ENCODE peak calls at places on chromosomes 7 and 10, in five cellular contexts. One of them, this sample, is unnamed.

GRCh38 chr7:77759294-77759889 is 38.8 kb downstream of the TMEM60 start:
- DNase-seq in fibroblast of gingiva: peak
- DNase-seq in mesendoderm: peak
- DNase-seq in NCI-H345: peak
- DNase-seq in iris pigment epithelial cell: peak
- DNase-seq in this sample: peak

GRCh38 chr10:86556933-86557649 is 35.5 kb upstream of the WAPL start:
- DNase-seq in mesendoderm: no peak
- DNase-seq in fibroblast of gingiva: no peak
- DNase-seq in NCI-H345: peak
- DNase-seq in iris pigment epithelial cell: no peak
- DNase-seq in this sample: peak

GRCh38 chr7:149459201-149459539 is 1.7 kb downstream of the ZNF777 start:
- DNase-seq in iris pigment epithelial cell: no peak
- DNase-seq in fibroblast of gingiva: no peak
- DNase-seq in NCI-H345: no peak
- DNase-seq in mesendoderm: no peak
- DNase-seq in this sample: no peak

GRCh38 chr7:132488634-132489302 is 87.5 kb downstream of the PLXNA4 start:
- DNase-seq in iris pigment epithelial cell: no peak
- DNase-seq in NCI-H345: no peak
- DNase-seq in mesendoderm: no peak
- DNase-seq in fibroblast of gingiva: no peak
- DNase-seq in this sample: no peak

GRCh38 chr7:261341-262250 is 28.4 kb upstream of the FOXL3 start:
- DNase-seq in iris pigment epithelial cell: no peak
- DNase-seq in NCI-H345: no peak
- DNase-seq in mesendoderm: no peak
- DNase-seq in fibroblast of gingiva: no peak
- DNase-seq in this sample: no peak

GRCh38 chr10:128602183-128602582 is 476.0 kb upstream of the MKI67 start:
- DNase-seq in iris pigment epithelial cell: no peak
- DNase-seq in NCI-H345: no peak
- DNase-seq in mesendoderm: no peak
- DNase-seq in fibroblast of gingiva: no peak
- DNase-seq in this sample: no peak

GRCh38 chr7:67502929-67503328 is 506.3 kb downstream of the TYW1 start:
- DNase-seq in iris pigment epithelial cell: no peak
- DNase-seq in mesendoderm: no peak
- DNase-seq in NCI-H345: no peak
- DNase-seq in fibroblast of gingiva: no peak
- DNase-seq in this sample: no peak

GRCh38 chr10:43931308-43931930 is 282.7 kb upstream of the ZNF32 start:
- DNase-seq in iris pigment epithelial cell: peak
- DNase-seq in mesendoderm: no peak
- DNase-seq in fibroblast of gingiva: peak
- DNase-seq in NCI-H345: no peak
- DNase-seq in this sample: no peak

GRCh38 chr7:131057015-131057518 is 270.6 kb upstream of the MKLN1 start:
- DNase-seq in NCI-H345: no peak
- DNase-seq in iris pigment epithelial cell: peak
- DNase-seq in mesendoderm: no peak
- DNase-seq in fibroblast of gingiva: peak
- DNase-seq in this sample: no peak

GRCh38 chr10:124076334-124076733 is 17.1 kb downstream of the CHST15 start:
- DNase-seq in mesendoderm: peak
- DNase-seq in fibroblast of gingiva: no peak
- DNase-seq in iris pigment epithelial cell: no peak
- DNase-seq in NCI-H345: no peak
- DNase-seq in this sample: no peak

GRCh38 chr10:29326886-29327789 is 38.3 kb downstream of the LYZL1 start:
- DNase-seq in fibroblast of gingiva: no peak
- DNase-seq in NCI-H345: no peak
- DNase-seq in mesendoderm: no peak
- DNase-seq in iris pigment epithelial cell: no peak
- DNase-seq in this sample: no peak

GRCh38 chr7:142451346-142451745 is 193.5 kb upstream of the PRSS58 start:
- DNase-seq in iris pigment epithelial cell: no peak
- DNase-seq in mesendoderm: no peak
- DNase-seq in fibroblast of gingiva: no peak
- DNase-seq in NCI-H345: no peak
- DNase-seq in this sample: no peak

GRCh38 chr10:8830064-8830463 is 775.6 kb downstream of the GATA3 start:
- DNase-seq in mesendoderm: no peak
- DNase-seq in NCI-H345: no peak
- DNase-seq in iris pigment epithelial cell: no peak
- DNase-seq in fibroblast of gingiva: no peak
- DNase-seq in this sample: no peak

GRCh38 chr7:107691713-107692112 is 31.1 kb downstream of the SLC26A4 start:
- DNase-seq in fibroblast of gingiva: no peak
- DNase-seq in mesendoderm: no peak
- DNase-seq in NCI-H345: no peak
- DNase-seq in iris pigment epithelial cell: peak
- DNase-seq in this sample: no peak

GRCh38 chr10:84118395-84119006 is 20.8 kb upstream of the GHITM start:
- DNase-seq in NCI-H345: no peak
- DNase-seq in mesendoderm: no peak
- DNase-seq in fibroblast of gingiva: no peak
- DNase-seq in iris pigment epithelial cell: no peak
- DNase-seq in this sample: no peak

GRCh38 chr10:22552888-22553378 is 161.4 kb downstream of the PIP4K2A start:
- DNase-seq in fibroblast of gingiva: peak
- DNase-seq in mesendoderm: no peak
- DNase-seq in iris pigment epithelial cell: peak
- DNase-seq in NCI-H345: no peak
- DNase-seq in this sample: no peak

GRCh38 chr7:118626739-118627138 is 402.2 kb downstream of the ANKRD7 start:
- DNase-seq in iris pigment epithelial cell: no peak
- DNase-seq in mesendoderm: peak
- DNase-seq in fibroblast of gingiva: no peak
- DNase-seq in NCI-H345: no peak
- DNase-seq in this sample: no peak

GRCh38 chr7:157764946-157765537 is 428.2 kb downstream of the DNAJB6 start:
- DNase-seq in mesendoderm: no peak
- DNase-seq in iris pigment epithelial cell: no peak
- DNase-seq in NCI-H345: no peak
- DNase-seq in fibroblast of gingiva: no peak
- DNase-seq in this sample: no peak

GRCh38 chr10:100803481-100803880 is 58.1 kb downstream of the PAX2 start:
- DNase-seq in fibroblast of gingiva: no peak
- DNase-seq in iris pigment epithelial cell: no peak
- DNase-seq in NCI-H345: no peak
- DNase-seq in mesendoderm: peak
- DNase-seq in this sample: no peak

GRCh38 chr7:115183431-115184057 is 261.6 kb downstream of the MDFIC start:
- DNase-seq in iris pigment epithelial cell: peak
- DNase-seq in fibroblast of gingiva: no peak
- DNase-seq in mesendoderm: peak
- DNase-seq in NCI-H345: no peak
- DNase-seq in this sample: no peak